ENCODE peak calls at places on chromosomes 16 and 17, in six cellular contexts. K, X, U, G, O and Z are unnamed samples.

GRCh38 chr17:72575542-72576233 is 454.9 kb downstream of the SOX9 start:
- DNase-seq in K (no peak), X (peak; percentile 31), U (no peak), G (no peak), O (no peak), Z (no peak)

GRCh38 chr16:9527976-9528375 is 436.5 kb downstream of the HAPSTR1 start:
- DNase-seq in K (no peak), X (no peak), U (no peak), G (no peak), O (no peak), Z (no peak)

GRCh38 chr17:57541472-57542394 is 203.4 kb downstream of the CCDC182 start:
- DNase-seq in K (peak; percentile 82), X (no peak), U (peak; percentile 85), G (peak; percentile 60), O (peak; percentile 90), Z (no peak)

GRCh38 chr17:63760771-63761539 is 12.4 kb downstream of the CCDC47 start:
- DNase-seq in K (no peak), X (peak; percentile 10), U (peak; percentile 22), G (no peak), O (no peak), Z (no peak)

GRCh38 chr16:21104124-21104860 is 46.4 kb downstream of the DNAH3 start:
- DNase-seq in K (no peak), X (peak; percentile 74), U (no peak), G (no peak), O (no peak), Z (no peak)

GRCh38 chr16:2963611-2964415 is at the start of gene KREMEN2:
- DNase-seq in K (no peak), X (peak; percentile 46), U (peak; percentile 85), G (no peak), O (no peak), Z (no peak)

GRCh38 chr16:1823821-1824220 is 2.8 kb downstream of the HAGH start:
- DNase-seq in K (no peak), X (no peak), U (peak; percentile 70), G (no peak), O (no peak), Z (peak; percentile 27)

GRCh38 chr16:9091867-9092281 is 430 bp downstream of the HAPSTR1 start:
- DNase-seq in K (peak; percentile 54), X (peak; percentile 77), U (peak; percentile 37), G (no peak), O (peak; percentile 71), Z (no peak)

GRCh38 chr16:58127634-58128033 is 1.5 kb downstream of the CFAP20 start:
- DNase-seq in K (no peak), X (peak; percentile 59), U (no peak), G (no peak), O (no peak), Z (no peak)

GRCh38 chr16:4203748-4204147 is 38.1 kb downstream of the SRL start:
- DNase-seq in K (no peak), X (no peak), U (no peak), G (no peak), O (no peak), Z (no peak)

GRCh38 chr17:61452301-61453290 is at the start of gene TBX4:
- DNase-seq in K (no peak), X (no peak), U (no peak), G (no peak), O (no peak), Z (no peak)

GRCh38 chr17:70080541-70081347 is 5.7 kb downstream of the KCNJ16 start:
- DNase-seq in K (no peak), X (peak; percentile 79), U (no peak), G (no peak), O (no peak), Z (no peak)

GRCh38 chr16:1770328-1771071 is 843 bp downstream of the NME3 start:
- DNase-seq in K (peak; percentile 78), X (peak; percentile 94), U (peak; percentile 51), G (no peak), O (peak; percentile 83), Z (peak; percentile 25)

GRCh38 chr17:58402679-58403078 is 14.7 kb downstream of the RNF43 start:
- DNase-seq in K (no peak), X (peak; percentile 43), U (no peak), G (no peak), O (no peak), Z (no peak)

GRCh38 chr16:1890024-1890700 is 18.2 kb upstream of the MEIOB start:
- DNase-seq in K (no peak), X (no peak), U (no peak), G (no peak), O (no peak), Z (no peak)

GRCh38 chr16:27240948-27241531 is 27.5 kb downstream of the NSMCE1 start:
- DNase-seq in K (no peak), X (peak; percentile 76), U (no peak), G (no peak), O (peak; percentile 65), Z (no peak)

GRCh38 chr17:336110-337021 is 16.2 kb downstream of the RPH3AL start:
- DNase-seq in K (peak; percentile 85), X (no peak), U (no peak), G (no peak), O (peak; percentile 71), Z (no peak)

GRCh38 chr16:30534368-30535105 is at the start of gene ZNF747:
- DNase-seq in K (peak; percentile 96), X (peak; percentile 88), U (peak; percentile 90), G (peak; percentile 81), O (peak; percentile 95), Z (peak; percentile 90)

GRCh38 chr16:678858-679807 is 1.1 kb upstream of the STUB1 start:
- DNase-seq in K (peak; percentile 89), X (peak; percentile 64), U (peak; percentile 67), G (no peak), O (peak; percentile 81), Z (peak; percentile 61)

GRCh38 chr16:86662195-86662594 is 83.8 kb downstream of the FOXL1 start:
- DNase-seq in K (no peak), X (peak; percentile 77), U (no peak), G (no peak), O (no peak), Z (no peak)

GRCh38 chr16:12661656-12662172 is 142.0 kb downstream of the CPPED1 start:
- DNase-seq in K (peak; percentile 27), X (peak; percentile 44), U (peak; percentile 23), G (no peak), O (no peak), Z (no peak)

DNA sequence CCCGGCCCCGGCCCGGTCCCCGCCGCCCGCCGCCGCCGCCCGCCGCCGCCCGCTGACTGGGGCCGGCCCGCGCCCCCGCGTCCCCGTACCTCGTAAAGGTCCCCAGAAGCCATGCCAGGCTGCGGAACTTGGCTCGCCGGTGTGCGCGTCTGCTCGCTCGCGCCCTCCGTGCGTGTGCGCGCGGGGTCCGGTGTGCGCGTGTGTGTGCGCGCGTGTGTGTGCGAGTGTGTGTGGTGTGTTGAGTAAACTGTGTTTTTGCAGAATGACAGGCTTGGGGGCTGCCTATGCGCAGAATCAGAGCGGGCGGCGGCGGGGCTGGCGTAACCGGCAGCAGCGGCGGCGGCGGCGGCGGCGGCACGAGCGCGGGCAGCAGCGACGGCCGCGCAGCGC is 342 bp downstream of the CDYL2 start:
- DNase-seq in K (peak; percentile 65), X (peak; percentile 72), U (peak; percentile 32), G (no peak), O (peak; percentile 66), Z (no peak)
- H3K27ac ChIP-seq in K (no peak overlapping the region), X (no peak overlapping the region), U (peak overlapping the region; percentile 80), G (no peak overlapping the region), O (no peak overlapping the region), Z (no peak overlapping the region)

GRCh38 chr17:50189396-50190277 is 11.8 kb downstream of the COL1A1 start:
- DNase-seq in K (no peak), X (peak; percentile 75), U (no peak), G (no peak), O (no peak), Z (no peak)
- H3K27ac ChIP-seq in K (no peak overlapping the region), X (peak overlapping the region; percentile 100), U (peak overlapping the region; percentile 9), G (peak overlapping the region; percentile 88), O (peak overlapping the region; percentile 97), Z (no peak overlapping the region)

DNA sequence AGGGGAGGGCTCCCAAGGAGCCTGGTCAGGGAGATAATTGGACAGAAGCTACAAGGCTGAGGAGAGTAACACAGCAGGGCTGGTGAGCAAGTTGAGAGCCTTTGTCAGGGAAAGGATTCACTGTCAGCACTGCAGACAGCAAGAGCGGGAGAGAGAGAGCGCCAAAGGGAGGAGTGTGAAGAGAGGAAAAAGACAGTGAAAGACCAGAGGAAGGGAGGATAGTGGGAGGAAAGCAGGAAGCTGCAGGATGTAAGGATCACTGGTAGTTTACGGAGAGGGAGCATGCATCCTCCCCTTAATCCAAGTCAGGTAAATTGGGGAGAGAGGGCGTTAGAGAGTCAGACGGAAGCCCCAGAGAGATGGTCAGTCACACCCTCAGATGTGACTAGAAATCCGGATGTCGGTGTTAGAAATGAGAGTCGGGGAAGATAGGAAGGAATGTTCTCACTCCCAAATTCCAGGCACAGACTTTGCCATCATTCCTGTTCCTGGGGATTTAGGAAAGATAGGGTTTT is 13.8 kb upstream of the SPOP start:
- DNase-seq in K (no peak), X (peak; percentile 13), U (no peak), G (no peak), O (peak; percentile 45), Z (no peak)
- H3K27ac ChIP-seq in K (peak overlapping the region; percentile 90), X (peak overlapping the region; percentile 55), U (no peak overlapping the region), G (peak overlapping the region; percentile 98), O (peak overlapping the region; percentile 95), Z (no peak overlapping the region)

DNA sequence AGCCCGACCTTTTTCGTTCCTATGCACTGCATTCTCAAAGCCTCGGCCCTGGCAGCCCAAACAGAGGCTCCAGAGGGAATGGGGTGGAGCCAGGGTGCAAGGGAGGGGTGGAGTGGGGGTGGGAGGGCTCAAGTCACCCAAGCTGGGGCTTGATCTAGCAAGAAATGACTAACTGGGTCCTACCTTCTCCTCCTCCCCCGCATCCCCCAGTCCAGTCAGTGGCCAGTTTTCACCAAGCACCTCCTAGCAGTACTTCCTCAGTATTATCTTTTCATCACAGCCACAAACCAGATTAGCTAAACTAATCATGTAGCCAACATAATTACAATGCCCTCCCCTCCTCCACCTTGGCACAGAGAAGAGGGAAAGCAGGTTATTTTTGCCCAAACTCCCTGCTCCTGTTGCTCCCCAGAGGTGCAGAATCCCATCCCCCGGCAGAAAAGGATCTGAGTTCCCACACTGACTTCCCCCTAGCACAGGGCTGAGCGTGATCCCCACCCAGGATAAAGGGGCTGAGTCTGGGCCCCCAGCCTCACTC is 2.2 kb downstream of the JUP start:
- DNase-seq in K (peak; percentile 80), X (peak; percentile 32), U (peak; percentile 92), G (no peak), O (peak; percentile 74), Z (no peak)
- H3K27ac ChIP-seq in K (peak overlapping the region; percentile 98), X (no peak overlapping the region), U (peak overlapping the region; percentile 86), G (peak overlapping the region; percentile 37), O (peak overlapping the region; percentile 71), Z (peak overlapping the region; percentile 35)

DNA sequence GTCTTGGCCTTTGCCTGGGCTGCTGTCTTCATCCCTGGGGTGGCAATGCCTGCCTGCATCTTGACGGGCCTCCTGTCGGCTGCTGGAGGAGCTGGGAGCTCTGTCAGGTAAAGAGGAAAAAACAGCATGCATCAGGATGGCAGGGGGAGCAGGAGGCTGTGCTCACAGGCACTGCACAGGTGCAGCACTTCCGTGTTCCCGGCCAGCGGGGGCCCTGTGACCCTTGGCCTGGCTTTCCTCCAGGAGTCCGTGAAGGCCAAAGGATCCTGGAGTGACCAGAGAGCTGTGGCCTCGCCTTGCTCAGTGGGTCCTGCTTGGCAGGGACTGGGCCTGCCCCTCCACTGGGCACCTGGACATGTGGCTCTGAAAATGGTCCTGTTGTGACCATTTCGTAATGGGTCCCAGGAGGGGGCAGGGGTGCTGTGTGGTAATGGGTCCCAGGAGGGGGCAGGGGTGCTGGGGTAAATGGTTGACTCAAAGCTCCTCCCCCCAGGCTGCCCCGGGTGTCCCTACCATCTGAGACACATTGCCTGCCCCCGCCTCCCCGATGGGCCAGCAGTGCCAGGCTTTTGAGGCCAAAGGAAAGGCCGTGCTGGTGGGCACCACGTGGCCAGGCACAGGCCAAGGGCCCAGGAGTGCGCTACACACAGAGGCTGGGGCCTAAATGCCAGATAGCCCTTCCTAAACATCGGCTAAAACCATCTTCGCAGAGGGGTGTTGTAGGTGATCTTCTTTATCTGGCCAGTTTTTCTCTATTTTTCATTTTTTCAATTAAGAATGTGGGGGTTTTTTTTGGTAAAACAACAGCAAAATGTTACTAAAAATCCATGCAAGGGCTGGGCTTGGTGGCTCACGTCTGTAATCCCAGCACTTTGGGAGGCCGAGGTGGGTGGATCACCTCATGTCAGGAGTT is 4.0 kb upstream of the FASN start:
- DNase-seq in K (peak; percentile 29), X (no peak), U (no peak), G (no peak), O (no peak), Z (no peak)
- H3K27ac ChIP-seq in K (no peak overlapping the region), X (no peak overlapping the region), U (peak overlapping the region; percentile 96), G (no peak overlapping the region), O (no peak overlapping the region), Z (peak overlapping the region; percentile 13)